ENCODE peak calls at places on chromosomes 12 and 14, in four cellular contexts. A, L, T and D are unnamed samples.

GRCh38 chr14:78143489-78144145 is 26.6 kb upstream of the NRXN3 start:
- DNase-seq in A (no peak), L (no peak), T (no peak), D (no peak)

GRCh38 chr14:76050797-76051392 is 65.3 kb downstream of the IFT43 start:
- DNase-seq in A (no peak), L (no peak), T (peak), D (peak)

GRCh38 chr12:52682381-52682660 is 2.1 kb upstream of the KRT1 start:
- DNase-seq in A (no peak), L (no peak), T (no peak), D (no peak)

GRCh38 chr12:1360812-1361211 is 233.6 kb downstream of the FBXL14 start:
- DNase-seq in A (no peak), L (no peak), T (no peak), D (no peak)

GRCh38 chr14:100901391-100902183 is 1.9 kb downstream of the RTL1 start:
- DNase-seq in A (no peak), L (no peak), T (no peak), D (no peak)

GRCh38 chr12:49949124-49949845 is 1.3 kb upstream of the AQP2 start:
- DNase-seq in A (peak), L (no peak), T (no peak), D (no peak)

GRCh38 chr14:105143451-105144230 is 24.9 kb downstream of the JAG2 start:
- DNase-seq in A (no peak), L (no peak), T (no peak), D (no peak)

GRCh38 chr14:51884086-51884927 is 23.9 kb downstream of the GNG2 start:
- DNase-seq in A (no peak), L (no peak), T (no peak), D (no peak)

GRCh38 chr14:73238262-73238852 is 1.1 kb downstream of the PAPLN start:
- DNase-seq in A (no peak), L (no peak), T (no peak), D (no peak)

GRCh38 chr12:110971189-110971920 is 51.0 kb upstream of the MYL2 start:
- DNase-seq in A (no peak), L (no peak), T (no peak), D (no peak)

GRCh38 chr12:132611620-132612019 is 1.2 kb upstream of the LRCOL1 start:
- DNase-seq in A (no peak), L (no peak), T (no peak), D (no peak)

GRCh38 chr12:118543651-118544050 is 167.3 kb downstream of the SUDS3 start:
- DNase-seq in A (no peak), L (no peak), T (no peak), D (no peak)

GRCh38 chr12:94872671-94873367 is 130.7 kb downstream of the NDUFA12 start:
- DNase-seq in A (no peak), L (no peak), T (no peak), D (no peak)

GRCh38 chr12:12445882-12446181 is 89.0 kb downstream of the BORCS5 start:
- DNase-seq in A (no peak), L (no peak), T (no peak), D (no peak)

GRCh38 chr12:2580821-2581220 is 213.9 kb upstream of the FKBP4 start:
- DNase-seq in A (no peak), L (no peak), T (no peak), D (no peak)

GRCh38 chr14:65412881-65413738 is 580 bp downstream of the FUT8 start:
- DNase-seq in A (peak), L (peak), T (peak), D (no peak)

GRCh38 chr14:30230719-30231118 is 303.1 kb upstream of the PRKD1 start:
- DNase-seq in A (no peak), L (no peak), T (no peak), D (no peak)

GRCh38 chr12:54217309-54217661 is 28.5 kb upstream of the SMUG1 start:
- DNase-seq in A (no peak), L (no peak), T (no peak), D (no peak)

GRCh38 chr12:57592551-57593165 is 1.7 kb downstream of the PIP4K2C start:
- DNase-seq in A (no peak), L (no peak), T (no peak), D (no peak)

GRCh38 chr14:54866588-54866987 is 36.0 kb downstream of the GCH1 start:
- DNase-seq in A (no peak), L (no peak), T (no peak), D (no peak)

GRCh38 chr12:47307680-47308399 is 228.1 kb upstream of the AMIGO2 start:
- DNase-seq in A (no peak), L (no peak), T (no peak), D (no peak)

GRCh38 chr12:113271853-113272561 is 50.7 kb downstream of the TPCN1 start:
- DNase-seq in A (peak), L (no peak), T (no peak), D (no peak)

GRCh38 chr12:650983-651382 is 12.3 kb downstream of the NINJ2 start:
- DNase-seq in A (no peak), L (no peak), T (no peak), D (no peak)